ENCODE peak calls at places on chromosome 16, in four cellular contexts. One of them, this sample, is unnamed. For H3K4me1, H3K9me3 and H3K36me3, the result is how much of the 10 kb centered on the place peaks cover.

GRCh38 chr16:15807603-15808009 is 49.2 kb downstream of the MYH11 start:
- DNase-seq in tibial artery: peak
- DNase-seq in body of pancreas: no peak
- DNase-seq in uterus: peak
- DNase-seq in this sample: no peak

GRCh38 chr16:17379121-17379571 is 91.6 kb downstream of the XYLT1 start:
- DNase-seq in uterus: peak
- DNase-seq in body of pancreas: no peak
- DNase-seq in tibial artery: no peak
- DNase-seq in this sample: no peak

GRCh38 chr16:56246051-56246817 is 54.9 kb downstream of the GNAO1 start:
- DNase-seq in tibial artery: no peak
- DNase-seq in uterus: no peak
- DNase-seq in body of pancreas: no peak
- DNase-seq in this sample: no peak

GRCh38 chr16:87822571-87822970 is 46.7 kb downstream of the SLC7A5 start:
- DNase-seq in body of pancreas: no peak
- DNase-seq in uterus: no peak
- DNase-seq in tibial artery: no peak
- DNase-seq in this sample: no peak

GRCh38 chr16:88910284-88911147 is 44.1 kb upstream of the PABPN1L start:
- DNase-seq in tibial artery: no peak
- DNase-seq in uterus: no peak
- DNase-seq in body of pancreas: no peak
- DNase-seq in this sample: no peak

GRCh38 chr16:76669288-76669687 is 392.1 kb downstream of the CNTNAP4 start:
- DNase-seq in uterus: no peak
- DNase-seq in tibial artery: no peak
- DNase-seq in body of pancreas: no peak
- DNase-seq in this sample: no peak

GRCh38 chr16:1335211-1335971 is 1.9 kb downstream of the BAIAP3 start:
- DNase-seq in uterus: no peak
- DNase-seq in body of pancreas: no peak
- DNase-seq in tibial artery: no peak
- DNase-seq in this sample: no peak

GRCh38 chr16:83732536-83732935 is 75.2 kb upstream of the HSBP1 start:
- DNase-seq in uterus: no peak
- DNase-seq in body of pancreas: no peak
- DNase-seq in tibial artery: no peak
- DNase-seq in this sample: peak

GRCh38 chr16:28081391-28081790 is 17.9 kb upstream of the GSG1L start:
- DNase-seq in tibial artery: no peak
- DNase-seq in uterus: no peak
- DNase-seq in body of pancreas: no peak
- DNase-seq in this sample: no peak

GRCh38 chr16:49639739-49640388 is 216.0 kb downstream of the ZNF423 start:
- DNase-seq in body of pancreas: no peak
- DNase-seq in tibial artery: no peak
- DNase-seq in uterus: peak
- DNase-seq in this sample: no peak

GRCh38 chr16:28092721-28093382 is 29.3 kb upstream of the GSG1L start:
- DNase-seq in tibial artery: no peak
- DNase-seq in uterus: no peak
- DNase-seq in body of pancreas: no peak
- DNase-seq in this sample: no peak

GRCh38 chr16:1224558-1224957 is 510 bp downstream of the TPSG1 start:
- DNase-seq in body of pancreas: no peak
- DNase-seq in tibial artery: no peak
- DNase-seq in uterus: no peak
- DNase-seq in this sample: no peak

GRCh38 chr16:83689385-83689831 is 118.4 kb upstream of the HSBP1 start:
- DNase-seq in tibial artery: peak
- DNase-seq in uterus: no peak
- DNase-seq in body of pancreas: no peak
- DNase-seq in this sample: no peak

GRCh38 chr16:82755570-82756282 is 129.0 kb downstream of the CDH13 start:
- DNase-seq in tibial artery: no peak
- DNase-seq in uterus: no peak
- DNase-seq in body of pancreas: no peak
- DNase-seq in this sample: no peak

GRCh38 chr16:87603684-87604571 is 1.6 kb downstream of the JPH3 start:
- DNase-seq in tibial artery: no peak
- DNase-seq in body of pancreas: no peak
- DNase-seq in uterus: no peak
- DNase-seq in this sample: no peak

GRCh38 chr16:25959216-25959615 is 267.5 kb downstream of the HS3ST4 start:
- DNase-seq in tibial artery: no peak
- DNase-seq in uterus: no peak
- DNase-seq in body of pancreas: no peak
- DNase-seq in this sample: no peak

GRCh38 chr16:1960665-1961630 is 1.6 kb downstream of the NDUFB10 start:
- DNase-seq in body of pancreas: no peak
- DNase-seq in tibial artery: no peak
- DNase-seq in uterus: no peak
- DNase-seq in this sample: no peak

GRCh38 chr16:66467611-66468010 is 40.5 kb downstream of the BEAN1 start:
- DNase-seq in tibial artery: no peak
- DNase-seq in uterus: no peak
- DNase-seq in body of pancreas: no peak
- DNase-seq in this sample: no peak

GRCh38 chr16:20844588-20844987 is 38.3 kb downstream of the REXO5 start:
- DNase-seq in uterus: no peak
- DNase-seq in body of pancreas: no peak
- DNase-seq in tibial artery: no peak
- DNase-seq in this sample: no peak

GRCh38 chr16:27270389-27270788 is 1.8 kb upstream of the NSMCE1 start:
- DNase-seq in uterus: no peak
- DNase-seq in tibial artery: no peak
- DNase-seq in body of pancreas: no peak
- DNase-seq in this sample: no peak

GRCh38 chr16:51201604-51202003 is 50.5 kb upstream of the SALL1 start:
- DNase-seq in tibial artery: no peak
- DNase-seq in uterus: no peak
- DNase-seq in body of pancreas: no peak
- DNase-seq in this sample: no peak

GRCh38 chr16:84922351-84923135 is 88.8 kb downstream of the ZDHHC7 start:
- DNase-seq in tibial artery: no peak
- DNase-seq in body of pancreas: peak
- DNase-seq in uterus: peak
- DNase-seq in this sample: peak

GRCh38 chr16:88928405-88929375 is 48.3 kb downstream of the CBFA2T3 start:
- DNase-seq in body of pancreas: peak
- DNase-seq in tibial artery: no peak
- DNase-seq in uterus: no peak
- DNase-seq in this sample: no peak

GRCh38 chr16:64754279-64754678 is 367.6 kb downstream of the CDH11 start:
- DNase-seq in body of pancreas: no peak
- DNase-seq in tibial artery: no peak
- DNase-seq in uterus: no peak
- DNase-seq in this sample: no peak

GRCh38 chr16:4265676-4266075 is 7.1 kb downstream of the TFAP4 start:
- DNase-seq in tibial artery: no peak
- DNase-seq in body of pancreas: peak
- DNase-seq in uterus: no peak
- DNase-seq in this sample: no peak

GRCh38 chr16:86931410-86931941 is 353.1 kb downstream of the FOXL1 start:
- DNase-seq in body of pancreas: no peak
- DNase-seq in tibial artery: peak
- DNase-seq in uterus: no peak
- DNase-seq in this sample: peak

GRCh38 chr16:73196670-73197069 is 148.7 kb upstream of the ZFHX3 start:
- DNase-seq in uterus: peak
- DNase-seq in body of pancreas: peak
- DNase-seq in tibial artery: peak
- DNase-seq in this sample: peak

GRCh38 chr16:50535506-50536257 is 12.5 kb upstream of the NKD1 start:
- DNase-seq in uterus: no peak
- DNase-seq in body of pancreas: no peak
- DNase-seq in tibial artery: no peak
- DNase-seq in this sample: peak

GRCh38 chr16:63735456-63735855 is 1386.4 kb downstream of the CDH11 start:
- DNase-seq in tibial artery: no peak
- DNase-seq in body of pancreas: no peak
- DNase-seq in uterus: no peak
- DNase-seq in this sample: no peak

GRCh38 chr16:346587-346986 is 5.9 kb downstream of the AXIN1 start:
- DNase-seq in tibial artery: no peak
- DNase-seq in uterus: no peak
- DNase-seq in body of pancreas: no peak
- DNase-seq in this sample: no peak

GRCh38 chr16:57761301-57761700 is 25.7 kb downstream of the KATNB1 start:
- DNase-seq in uterus: no peak
- DNase-seq in body of pancreas: no peak
- DNase-seq in tibial artery: no peak
- DNase-seq in this sample: no peak
- H3K4me1 ChIP-seq in uterus: under half
- H3K4me1 ChIP-seq in body of pancreas: under half
- H3K4me1 ChIP-seq in tibial artery: under half
- H3K4me1 ChIP-seq in this sample: under half

DNA sequence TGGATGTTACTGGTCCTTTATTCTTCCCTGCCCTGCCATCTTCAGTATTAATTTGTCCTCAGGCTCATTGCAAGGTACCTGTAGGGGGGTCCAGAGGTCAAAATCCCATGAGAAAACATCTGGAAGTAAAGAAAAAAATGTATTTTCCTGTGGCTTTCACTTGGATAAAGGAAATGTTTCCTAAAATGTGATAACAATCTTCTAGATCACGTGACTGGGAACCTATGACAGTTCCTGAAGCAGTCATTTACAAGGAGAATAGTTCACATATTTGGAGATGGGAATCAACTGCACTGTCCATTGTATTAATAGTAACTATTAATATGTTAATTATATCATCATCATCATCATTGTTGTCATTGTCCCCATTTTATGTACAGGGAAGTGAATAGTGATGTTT is 915.1 kb upstream of the EEF2KMT start:
- DNase-seq in uterus: no peak
- DNase-seq in body of pancreas: no peak
- DNase-seq in tibial artery: no peak
- DNase-seq in this sample: no peak
- H3K9me3 ChIP-seq in uterus: under half
- H3K9me3 ChIP-seq in body of pancreas: under half
- H3K9me3 ChIP-seq in tibial artery: under half
- H3K9me3 ChIP-seq in this sample: under half

GRCh38 chr16:11551842-11552241 is 34.9 kb downstream of the LITAF start:
- DNase-seq in tibial artery: no peak
- DNase-seq in uterus: no peak
- DNase-seq in body of pancreas: no peak
- DNase-seq in this sample: no peak
- H3K36me3 ChIP-seq in tibial artery: half or more
- H3K36me3 ChIP-seq in uterus: under half
- H3K36me3 ChIP-seq in body of pancreas: under half
- H3K36me3 ChIP-seq in this sample: half or more

GRCh38 chr16:75241412-75241811 is 10.0 kb downstream of the BCAR1 start:
- DNase-seq in tibial artery: no peak
- DNase-seq in body of pancreas: no peak
- DNase-seq in uterus: no peak
- DNase-seq in this sample: no peak
- H3K4me1 ChIP-seq in tibial artery: half or more
- H3K4me1 ChIP-seq in body of pancreas: half or more
- H3K4me1 ChIP-seq in uterus: half or more
- H3K4me1 ChIP-seq in this sample: under half

GRCh38 chr16:68577352-68577853 is 38.3 kb downstream of the ZFP90 start:
- DNase-seq in tibial artery: no peak
- DNase-seq in body of pancreas: no peak
- DNase-seq in uterus: no peak
- DNase-seq in this sample: no peak
- H3K9me3 ChIP-seq in tibial artery: half or more
- H3K9me3 ChIP-seq in body of pancreas: under half
- H3K9me3 ChIP-seq in uterus: under half
- H3K9me3 ChIP-seq in this sample: under half

DNA sequence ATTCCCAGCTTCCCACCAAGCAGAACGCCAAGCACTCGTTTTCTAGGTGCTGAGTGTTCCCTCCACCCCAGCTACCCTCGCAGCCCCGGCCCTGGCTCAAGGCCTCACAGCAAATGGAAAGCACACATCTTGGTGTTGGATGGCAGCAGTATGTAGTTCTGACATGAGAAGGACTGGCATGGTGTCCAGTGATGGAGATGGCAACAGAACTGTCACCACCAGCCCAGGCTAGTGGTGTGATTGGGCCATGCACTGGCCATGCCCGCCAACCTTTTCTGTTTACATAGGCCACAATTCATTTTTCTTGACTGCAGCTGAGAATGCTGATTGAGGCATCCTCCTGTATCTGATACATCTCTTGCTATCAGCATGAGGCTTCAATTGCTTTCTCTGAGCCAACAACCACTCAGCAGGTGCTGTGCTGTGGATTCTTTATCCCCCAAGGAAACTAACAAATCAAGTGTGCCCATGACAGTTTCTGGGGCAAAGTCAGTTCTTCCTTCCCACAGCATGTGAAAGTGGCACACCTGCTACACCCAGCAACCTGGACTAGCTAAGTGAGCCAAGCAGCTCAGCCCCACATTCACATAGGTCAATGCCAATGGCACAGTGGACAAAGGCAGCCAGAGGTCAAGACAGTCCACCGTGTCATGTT is 3.8 kb downstream of the SLC12A4 start:
- DNase-seq in body of pancreas: no peak
- DNase-seq in tibial artery: no peak
- DNase-seq in uterus: no peak
- DNase-seq in this sample: no peak
- H3K36me3 ChIP-seq in body of pancreas: under half
- H3K36me3 ChIP-seq in tibial artery: under half
- H3K36me3 ChIP-seq in uterus: under half
- H3K36me3 ChIP-seq in this sample: under half

This sample was measured in right atrium auricular region.